ENCODE peak calls at places on chromosomes 3 and 15, in four cellular contexts. Z, X, F and E are unnamed samples.

GRCh38 chr15:72554471-72555425 is 80.6 kb downstream of the ARIH1 start:
- DNase-seq in Z (no peak), F (no peak), X (peak; percentile 84), E (peak; percentile 74)

GRCh38 chr3:14784087-14784596 is 34.6 kb upstream of the FGD5 start:
- DNase-seq in X (no peak), F (no peak), Z (no peak), E (no peak)

GRCh38 chr3:136979684-136980083 is 21.9 kb downstream of the IL20RB start:
- DNase-seq in Z (no peak), F (no peak), X (peak; percentile 72), E (peak; percentile 73)

GRCh38 chr3:23389089-23389488 is 186.0 kb downstream of the UBE2E2 start:
- DNase-seq in Z (no peak), X (no peak), F (no peak), E (no peak)

GRCh38 chr15:21262851-21263400 is 177.4 kb downstream of the POTEB3 start:
- DNase-seq in Z (no peak), X (no peak), F (no peak), E (no peak)

GRCh38 chr3:41318520-41318919 is 119.2 kb downstream of the CTNNB1 start:
- DNase-seq in X (peak; percentile 24), F (no peak), Z (no peak), E (peak; percentile 35)

GRCh38 chr3:178203152-178203551 is 333.1 kb upstream of the KCNMB2 start:
- DNase-seq in Z (no peak), F (no peak), X (peak; percentile 52), E (peak; percentile 42)

GRCh38 chr3:194487289-194488006 is 646 bp upstream of the ATP13A3 start:
- DNase-seq in F (no peak), Z (no peak), X (no peak), E (no peak)

GRCh38 chr15:69903476-69904295 is 194.0 kb downstream of the TLE3 start:
- DNase-seq in F (no peak), Z (no peak), X (peak; percentile 57), E (peak; percentile 56)
- H3K14ac ChIP-seq in F (no peak overlapping the region), Z (peak overlapping the region; percentile 64), X (no peak overlapping the region), E (no peak overlapping the region)

GRCh38 chr15:39855400-39855799 is 64.7 kb downstream of the GPR176 start:
- DNase-seq in F (no peak), X (peak; percentile 36), Z (no peak), E (peak; percentile 45)
- H3K23ac ChIP-seq in F (no peak overlapping the region), X (no peak overlapping the region), Z (no peak overlapping the region), E (no peak overlapping the region)

DNA sequence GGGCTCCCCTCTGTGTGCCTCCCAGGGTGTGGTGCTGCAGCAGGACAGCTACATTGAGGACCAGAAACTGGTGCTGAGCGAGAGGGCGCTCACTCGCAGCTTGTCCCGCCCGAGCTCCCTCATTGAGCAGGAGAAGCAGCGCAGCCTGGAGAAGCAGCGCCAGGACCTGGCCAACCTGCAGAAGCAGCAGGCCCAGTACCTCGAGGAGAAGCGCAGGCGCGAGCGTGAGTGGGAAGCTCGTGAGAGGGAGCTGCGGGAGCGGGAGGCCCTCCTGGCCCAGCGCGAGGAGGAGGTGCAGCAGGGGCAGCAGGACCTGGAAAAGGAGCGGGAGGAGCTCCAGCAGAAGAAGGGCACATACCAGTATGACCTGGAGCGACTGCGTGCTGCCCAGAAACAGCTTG is 53.7 kb downstream of the KLHL25 start:
- DNase-seq in X (no peak), F (no peak), Z (no peak), E (no peak)
- H3K36me3 ChIP-seq in X (peaks cover 39% of the 10 kb centered on the region), F (peaks cover 24% of the 10 kb centered on the region), Z (peaks cover 27% of the 10 kb centered on the region), E (peaks cover 90% of the 10 kb centered on the region)

GRCh38 chr15:88467073-88467934 is at the start of the genes MRPL46 and MRPS11:
- DNase-seq in F (peak; percentile 95), Z (peak; percentile 89), X (peak; percentile 83), E (peak; percentile 91)
- H3K14ac ChIP-seq in F (no peak within 1 kb of the TSS), Z (no peak within 1 kb of the TSS), X (peak within 1 kb of the TSS; percentile 84), E (peak within 1 kb of the TSS; percentile 98)

GRCh38 chr3:171783086-171783485 is 27.2 kb downstream of the PLD1 start:
- DNase-seq in X (peak; percentile 45), Z (no peak), F (no peak), E (peak; percentile 53)
- H3K23ac ChIP-seq in X (peak overlapping the region; percentile 56), Z (no peak overlapping the region), F (no peak overlapping the region), E (no peak overlapping the region)

GRCh38 chr3:186551387-186551786 is 7.2 kb upstream of the CRYGS start:
- DNase-seq in X (no peak), F (no peak), Z (no peak), E (no peak)

GRCh38 chr3:186552408-186553031 is 8.3 kb upstream of the CRYGS start:
- DNase-seq in Z (no peak), X (no peak), F (no peak), E (no peak)

GRCh38 chr3:186544281-186544680 is at the start of gene CRYGS:
- DNase-seq in F (no peak), X (no peak), Z (no peak), E (no peak)

DNA sequence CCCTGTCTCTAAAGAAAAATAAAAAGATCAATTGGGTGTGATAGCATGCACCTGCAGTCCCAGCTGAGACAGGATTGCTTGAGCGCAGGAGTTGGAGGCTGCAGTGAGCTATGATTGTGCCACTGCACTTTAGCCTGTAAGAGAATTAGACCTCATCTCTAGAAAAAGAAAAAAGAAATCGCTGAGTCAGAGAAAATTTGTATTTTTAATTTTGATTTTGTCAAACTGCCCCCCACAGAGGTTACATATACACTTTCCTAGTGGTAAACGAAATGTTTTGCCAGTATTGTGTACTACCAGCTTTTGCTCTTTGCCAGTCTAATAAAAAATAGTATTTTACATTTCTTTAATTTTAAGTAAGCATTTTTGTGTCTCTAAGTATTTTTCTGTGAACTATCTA is 5.3 kb upstream of the CRYGS start:
- DNase-seq in F (no peak), Z (no peak), X (no peak), E (no peak)
- H3K36me3 ChIP-seq in F (peaks cover 7% of the 10 kb centered on the region), Z (peaks cover 4% of the 10 kb centered on the region), X (peaks cover 12% of the 10 kb centered on the region), E (peaks cover 61% of the 10 kb centered on the region)